ENCODE peak calls at places on chromosomes 13 and 19, in ten cellular contexts. F, R, U, P, B, T, Y, N, M and O are unnamed samples.
A peak's percentile ranks its signal among the peaks of the same experiment; 100 is the strongest.

GRCh38 chr19:49827034-49827433 is 8.9 kb downstream of the MED25 start:
- DNase-seq in P (no peak), M (no peak), T (no peak), F (no peak), R (no peak), Y (no peak), U (no peak), B (no peak), N (no peak), O (no peak)

GRCh38 chr19:33772102-33772857 is 24.4 kb upstream of the KCTD15 start:
- DNase-seq in B (no peak), P (no peak), M (no peak), F (no peak), U (no peak), R (no peak), N (no peak), T (no peak), Y (no peak), O (no peak)

GRCh38 chr13:110396913-110397379 is 89.9 kb downstream of the COL4A2 start:
- DNase-seq in N (peak; percentile 27), M (peak; percentile 77), R (no peak), Y (peak; percentile 100), P (no peak), B (no peak), U (no peak), F (no peak), T (peak; percentile 75), O (peak; percentile 94)

GRCh38 chr19:35008891-35009341 is 8.8 kb downstream of the GRAMD1A start:
- DNase-seq in M (peak; percentile 52), N (no peak), B (no peak), F (no peak), U (no peak), R (peak; percentile 26), Y (no peak), T (no peak), P (no peak), O (no peak)

GRCh38 chr19:41595258-41595889 is 19.4 kb downstream of the CEACAM21 start:
- DNase-seq in F (no peak), P (peak; percentile 92), U (no peak), M (peak; percentile 31), R (no peak), N (peak; percentile 22), B (peak; percentile 59), Y (peak; percentile 6), T (peak; percentile 59), O (peak; percentile 86)

GRCh38 chr13:87295636-87296035 is 375.5 kb upstream of the SLITRK5 start:
- DNase-seq in U (no peak), B (no peak), R (no peak), N (no peak), F (no peak), P (no peak), T (no peak), M (no peak), Y (no peak), O (no peak)

GRCh38 chr13:110028838-110029621 is 242.6 kb upstream of the IRS2 start:
- DNase-seq in R (no peak), U (no peak), F (no peak), N (no peak), M (no peak), Y (no peak), B (no peak), P (no peak), T (no peak), O (no peak)

GRCh38 chr13:51520524-51520923 is 63.7 kb upstream of the WDFY2 start:
- DNase-seq in N (no peak), P (no peak), T (no peak), F (no peak), M (no peak), R (no peak), B (no peak), U (no peak), Y (peak; percentile 59), O (peak; percentile 85)

DNA sequence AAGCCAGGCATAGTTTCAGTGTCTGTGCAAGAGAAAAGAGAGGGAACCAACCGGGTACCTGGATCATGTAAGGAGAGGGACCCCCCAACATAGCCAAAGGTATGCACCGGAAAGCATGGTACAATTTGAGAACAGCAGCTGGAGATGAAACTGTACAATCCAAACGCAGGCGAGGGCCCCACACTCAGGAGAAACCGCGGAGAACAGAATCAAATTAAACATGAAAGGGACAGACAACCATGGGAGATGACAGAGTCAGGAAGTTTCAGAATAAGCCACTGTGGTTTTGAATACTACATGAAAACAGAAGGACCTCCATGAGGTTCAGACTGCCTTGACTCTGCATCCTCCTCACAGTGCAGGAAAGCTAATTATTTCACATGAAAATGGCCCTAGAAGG is 62.9 kb upstream of the SPATA13 start:
- DNase-seq in Y (no peak), B (no peak), U (no peak), N (no peak), P (no peak), F (no peak), T (no peak), M (no peak), R (no peak), O (no peak)
- TF ChIP-seq CTCF in Y (no peak), B (no peak), U (no peak), N (no peak), P (no peak), F (no peak), T (no peak), M (no peak), R (no peak), O (no peak)

DNA sequence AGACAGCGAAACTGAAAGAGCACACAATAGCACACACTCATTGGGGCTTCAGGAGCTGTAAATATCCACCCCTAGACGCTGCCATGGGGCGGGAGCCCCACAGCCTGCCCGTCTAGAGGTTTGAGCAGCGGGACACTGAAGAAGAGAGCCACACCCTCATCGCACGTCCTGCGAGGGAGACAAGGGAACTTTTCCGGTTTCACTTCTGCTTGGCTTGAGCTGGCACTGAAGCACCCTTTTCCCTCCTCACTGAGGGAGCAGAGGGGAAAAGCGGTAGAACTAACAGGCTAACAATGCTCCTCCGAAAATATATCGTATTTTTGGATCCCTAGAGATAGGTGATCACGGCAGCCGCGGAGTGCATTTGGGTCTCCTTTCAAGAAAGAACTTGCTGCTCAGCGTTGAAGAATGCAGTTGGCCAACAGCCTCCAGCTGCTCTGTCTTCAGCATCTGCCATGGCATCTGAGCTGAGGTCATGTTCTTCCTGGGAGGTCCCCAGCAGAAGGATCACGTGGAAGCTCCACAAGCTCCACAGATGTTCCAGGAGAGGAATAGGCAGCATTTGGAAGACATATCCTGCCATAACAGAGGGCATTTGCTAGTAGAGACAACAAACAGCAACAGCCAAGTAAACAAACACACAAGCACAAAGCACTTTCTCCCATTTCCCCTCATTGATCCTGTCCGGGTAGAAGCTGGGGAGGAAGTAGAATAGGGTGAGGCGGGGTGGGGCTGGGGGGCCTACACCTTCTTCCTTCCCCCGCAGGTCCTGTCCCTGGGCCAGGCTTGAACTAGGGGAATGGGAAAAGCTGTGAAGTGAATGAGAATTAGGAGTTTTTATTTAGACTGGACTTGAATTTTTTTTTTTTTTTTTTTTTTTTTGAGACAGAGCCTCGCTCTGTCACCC is 44.8 kb upstream of the ALOX5AP start:
- DNase-seq in P (peak; percentile 49), N (no peak), M (peak; percentile 59), U (peak; percentile 65), F (no peak), R (no peak), Y (peak; percentile 99), T (peak; percentile 61), B (no peak), O (peak; percentile 83)
- H3K4me3 ChIP-seq in P (peak overlapping the region; percentile 36), N (peak overlapping the region; percentile 25), M (peak overlapping the region; percentile 46), U (peak overlapping the region; percentile 20), F (peak overlapping the region; percentile 54), R (peak overlapping the region; percentile 31), Y (peak overlapping the region; percentile 64), T (peak overlapping the region; percentile 21), B (peak overlapping the region; percentile 32), O (peak overlapping the region; percentile 48)

DNA sequence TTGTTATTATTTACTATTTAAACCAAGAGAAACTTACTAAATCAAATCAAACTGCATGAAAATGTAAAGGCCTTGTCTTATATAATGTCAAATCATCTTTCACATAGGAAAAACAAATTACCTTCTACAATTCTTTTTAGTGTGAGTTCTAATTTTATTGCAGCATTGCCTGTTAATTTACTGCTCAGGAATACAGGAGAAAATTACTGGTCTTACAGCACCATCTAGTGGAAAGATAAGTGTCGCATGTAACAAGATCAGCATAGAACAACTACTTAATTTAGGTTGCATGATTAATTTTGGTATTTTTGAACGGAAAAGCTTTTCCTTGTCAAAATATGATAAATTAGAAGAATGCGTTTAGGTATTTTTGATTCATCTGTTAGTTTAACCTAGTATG is 502.7 kb downstream of the UQCRFS1 start:
- DNase-seq in M (no peak), R (no peak), N (no peak), P (peak; percentile 30), B (peak; percentile 42), Y (peak; percentile 20), F (no peak), U (no peak), T (no peak), O (peak; percentile 70)
- TF ChIP-seq CTCF in M (peak; percentile 78), R (peak; percentile 50), N (peak; percentile 59), P (peak; percentile 87), B (peak; percentile 45), Y (peak; percentile 59), F (peak; percentile 99), U (peak; percentile 77), T (peak; percentile 46), O (peak; percentile 48)

GRCh38 chr19:39846176-39846677 is at the start of gene FBL:
- DNase-seq in F (peak; percentile 91), M (peak; percentile 99), T (peak; percentile 96), U (peak; percentile 98), Y (peak; percentile 75), R (peak; percentile 96), P (peak; percentile 100), N (peak; percentile 95), B (peak; percentile 99), O (peak; percentile 92)

GRCh38 chr19:39842693-39843435 is 3.3 kb downstream of the FBL start:
- DNase-seq in R (no peak), Y (no peak), M (no peak), B (no peak), N (no peak), T (no peak), F (no peak), U (no peak), P (no peak), O (no peak)

GRCh38 chr19:39845621-39846175 is 481 bp downstream of the FBL start:
- DNase-seq in U (no peak), T (no peak), M (no peak), B (peak; percentile 69), Y (no peak), P (peak; percentile 87), F (no peak), R (no peak), N (no peak), O (peak; percentile 32)

GRCh38 chr19:39845172-39845571 is 1.0 kb downstream of the FBL start:
- DNase-seq in T (no peak), R (no peak), Y (no peak), P (no peak), F (no peak), B (no peak), M (no peak), U (no peak), N (no peak), O (no peak)

DNA sequence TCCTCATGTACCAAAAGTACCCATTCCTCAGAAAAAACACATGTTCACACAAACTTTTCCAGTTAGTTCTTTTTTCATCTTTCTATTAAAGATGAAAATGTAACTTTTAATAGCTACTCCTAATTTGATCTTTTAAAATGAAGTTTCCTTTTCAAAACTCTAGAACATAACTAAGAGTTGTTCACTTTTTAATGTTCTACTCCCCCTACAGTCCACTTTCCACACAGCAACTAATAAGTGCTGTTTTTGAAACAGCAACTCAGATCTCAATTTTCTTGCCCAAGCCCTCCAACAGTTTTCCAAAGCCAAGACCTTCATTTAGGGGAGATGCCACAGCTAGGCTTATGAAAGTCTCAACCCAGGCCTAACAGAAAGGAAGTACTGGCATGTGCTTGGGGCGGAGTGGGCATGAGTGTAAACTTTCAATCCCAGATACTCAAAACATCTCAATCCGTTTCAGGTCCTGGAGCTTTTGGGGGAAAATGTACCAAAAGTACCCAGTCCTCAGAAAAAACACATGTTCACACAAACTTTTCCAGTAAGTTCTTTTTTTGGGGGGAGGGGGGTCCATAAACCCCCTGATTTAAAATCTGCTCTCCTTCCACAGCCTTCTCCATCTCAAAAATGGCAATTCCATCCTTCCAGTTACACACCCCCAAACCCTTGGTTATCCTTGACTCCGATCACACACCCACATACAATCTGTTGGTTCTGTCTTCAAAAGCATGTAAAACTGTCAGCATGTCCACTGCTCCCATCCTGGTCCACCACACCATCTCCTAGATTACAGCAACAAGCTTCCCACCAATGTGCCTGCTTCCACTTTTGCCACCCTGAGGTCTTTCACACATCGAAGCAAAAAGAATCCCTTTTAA is 2.0 kb downstream of the FBL start:
- DNase-seq in U (no peak), P (peak; percentile 89), F (no peak), R (no peak), M (no peak), B (no peak), Y (peak; percentile 15), T (no peak), N (no peak), O (peak; percentile 58)
- H3K4me3 ChIP-seq in U (no peak overlapping the region), P (peak overlapping the region; percentile 86), F (peak overlapping the region; percentile 95), R (peak overlapping the region; percentile 79), M (peak overlapping the region; percentile 97), B (peak overlapping the region; percentile 86), Y (peak overlapping the region; percentile 92), T (no peak overlapping the region), N (no peak overlapping the region), O (peak overlapping the region; percentile 99)